ENCODE peak calls at places on chromosomes 5 and 9, in nine cellular contexts. M, E, P, S, U, I, K, C and W are unnamed samples.

GRCh38 chr5:32275421-32275765 is 37.3 kb downstream of the MTMR12 start:
- DNase-seq in U (no peak), I (no peak), P (no peak), M (no peak), S (no peak), K (no peak), E (no peak), C (no peak), W (no peak)

GRCh38 chr5:148979104-148979723 is 83.6 kb downstream of the SH3TC2 start:
- DNase-seq in E (no peak), P (no peak), C (peak; percentile 37), U (no peak), S (no peak), K (no peak), I (no peak), M (no peak), W (no peak)

GRCh38 chr9:5500441-5501235 is 9.7 kb upstream of the PDCD1LG2 start:
- DNase-seq in M (no peak), S (peak; percentile 36), U (peak; percentile 63), P (no peak), E (no peak), I (no peak), K (peak; percentile 17), C (no peak), W (no peak)

GRCh38 chr5:42655982-42656660 is 100.5 kb upstream of the CCDC152 start:
- DNase-seq in I (no peak), S (no peak), P (no peak), U (no peak), M (no peak), C (no peak), K (no peak), E (no peak), W (no peak)

GRCh38 chr5:146647656-146648199 is 131.7 kb upstream of the GPR151 start:
- DNase-seq in C (no peak), S (peak; percentile 15), P (no peak), E (no peak), K (no peak), U (no peak), M (no peak), I (no peak), W (no peak)

GRCh38 chr5:3186711-3187450 is 408.8 kb upstream of the IRX1 start:
- DNase-seq in S (no peak), U (no peak), M (no peak), K (no peak), C (no peak), P (no peak), E (no peak), I (no peak), W (no peak)

GRCh38 chr9:36862206-36863145 is 171.6 kb downstream of the PAX5 start:
- DNase-seq in C (peak; percentile 13), P (no peak), M (peak; percentile 55), K (peak; percentile 31), I (no peak), E (peak; percentile 60), U (no peak), S (peak; percentile 44), W (peak; percentile 18)

GRCh38 chr9:112301420-112301819 is 32.0 kb downstream of the PTBP3 start:
- DNase-seq in K (no peak), P (no peak), E (no peak), M (no peak), S (no peak), C (no peak), U (no peak), I (no peak), W (no peak)

GRCh38 chr5:73605223-73606087 is 20.5 kb upstream of the ARHGEF28 start:
- DNase-seq in I (no peak), E (peak; percentile 58), S (peak; percentile 68), K (no peak), C (no peak), P (no peak), M (peak; percentile 84), U (no peak), W (no peak)

GRCh38 chr5:75045071-75045470 is 7.3 kb downstream of the GCNT4 start:
- DNase-seq in M (no peak), C (no peak), I (no peak), U (no peak), K (no peak), S (no peak), E (no peak), P (no peak), W (no peak)

GRCh38 chr5:142213077-142213476 is 104.5 kb downstream of the NDFIP1 start:
- DNase-seq in M (no peak), E (no peak), I (no peak), P (no peak), C (no peak), U (no peak), K (no peak), S (no peak), W (no peak)

GRCh38 chr9:137235424-137236237 is 4.9 kb downstream of the SLC34A3 start:
- DNase-seq in P (no peak), K (no peak), M (no peak), U (no peak), S (no peak), I (no peak), E (no peak), C (no peak), W (no peak)

GRCh38 chr5:41908374-41909079 is 4.4 kb downstream of the RIMOC1 start:
- DNase-seq in E (no peak), I (no peak), P (no peak), C (no peak), M (no peak), U (peak; percentile 66), K (no peak), S (peak; percentile 41), W (no peak)

GRCh38 chr5:131671994-131672655 is 37.1 kb upstream of the RAPGEF6 start:
- DNase-seq in K (peak; percentile 18), E (no peak), M (peak; percentile 43), I (no peak), U (no peak), C (no peak), P (no peak), S (peak; percentile 14), W (no peak)

GRCh38 chr5:124741711-124742496 is 4.5 kb downstream of the ZNF608 start:
- DNase-seq in E (peak; percentile 65), I (no peak), P (no peak), M (no peak), K (peak; percentile 95), C (peak; percentile 82), S (peak; percentile 91), U (peak; percentile 98), W (no peak)

GRCh38 chr9:13487936-13488335 is 208.4 kb upstream of the MPDZ start:
- DNase-seq in K (no peak), C (no peak), U (no peak), I (no peak), M (no peak), E (no peak), S (no peak), P (no peak), W (no peak)

GRCh38 chr9:2570615-2571479 is 50.7 kb upstream of the VLDLR start:
- DNase-seq in M (peak; percentile 78), S (peak; percentile 82), K (peak; percentile 89), E (peak; percentile 96), I (peak; percentile 88), U (peak; percentile 100), C (peak; percentile 95), P (no peak), W (no peak)

GRCh38 chr5:10876345-10876744 is 115.3 kb upstream of the DAP start:
- DNase-seq in K (no peak), I (no peak), P (no peak), S (no peak), M (no peak), U (no peak), E (no peak), C (no peak), W (no peak)

GRCh38 chr5:83721878-83722779 is 1.5 kb upstream of the HAPLN1 start:
- DNase-seq in M (peak; percentile 64), C (peak; percentile 20), E (peak; percentile 91), I (peak; percentile 32), K (peak; percentile 75), S (peak; percentile 59), P (no peak), U (peak; percentile 5), W (no peak)

GRCh38 chr9:106602354-106602753 is 260.6 kb upstream of the ZNF462 start:
- DNase-seq in P (no peak), I (no peak), K (no peak), M (no peak), E (no peak), U (no peak), S (no peak), C (no peak), W (no peak)

GRCh38 chr9:132474253-132474652 is 64.2 kb downstream of the CFAP77 start:
- DNase-seq in K (no peak), E (no peak), U (no peak), C (no peak), I (no peak), M (no peak), S (peak; percentile 57), P (no peak), W (no peak)

GRCh38 chr5:173915310-173916005 is 27.3 kb downstream of the CPEB4 start:
- DNase-seq in P (no peak), S (no peak), U (no peak), E (no peak), M (no peak), C (no peak), I (no peak), K (no peak), W (no peak)

GRCh38 chr5:171945476-171945875 is 61.0 kb downstream of the FBXW11 start:
- DNase-seq in S (no peak), E (no peak), P (no peak), M (no peak), I (no peak), U (no peak), C (peak; percentile 15), K (no peak), W (no peak)

GRCh38 chr5:123598028-123598689 is 86.2 kb downstream of the CSNK1G3 start:
- DNase-seq in P (no peak), M (no peak), U (no peak), C (no peak), I (no peak), E (no peak), S (no peak), K (no peak), W (no peak)

GRCh38 chr9:92543972-92544371 is 8.2 kb upstream of the ECM2 start:
- DNase-seq in E (no peak), K (no peak), M (no peak), P (no peak), C (no peak), I (no peak), S (no peak), U (no peak), W (no peak)

GRCh38 chr5:39100851-39101396 is 26.7 kb upstream of the RICTOR start:
- DNase-seq in E (no peak), M (peak; percentile 99), P (no peak), C (peak; percentile 26), S (peak; percentile 97), U (peak; percentile 91), I (no peak), K (peak; percentile 99), W (peak; percentile 98)

GRCh38 chr5:172866802-172867748 is 33.0 kb downstream of the ERGIC1 start:
- DNase-seq in M (no peak), E (no peak), C (no peak), K (no peak), U (no peak), I (no peak), S (no peak), P (no peak), W (no peak)

GRCh38 chr5:55480781-55481180 is 54.0 kb downstream of the PLPP1 start:
- DNase-seq in K (no peak), C (no peak), S (peak; percentile 51), M (no peak), E (no peak), I (no peak), U (no peak), P (no peak), W (no peak)

GRCh38 chr5:77893225-77893860 is 117.2 kb upstream of the TBCA start:
- DNase-seq in K (peak; percentile 82), M (peak; percentile 83), E (peak; percentile 27), I (no peak), C (peak; percentile 60), U (peak; percentile 83), S (peak; percentile 99), P (no peak), W (peak; percentile 57)

GRCh38 chr9:70641031-70641430 is 226.6 kb upstream of the KLF9 start:
- DNase-seq in E (no peak), M (no peak), I (no peak), K (no peak), U (no peak), C (no peak), P (no peak), S (no peak), W (no peak)

GRCh38 chr5:176169393-176170063 is 68.7 kb upstream of the SIMC1 start:
- DNase-seq in C (no peak), K (no peak), E (no peak), P (no peak), S (no peak), I (no peak), U (no peak), M (no peak), W (no peak)